ENCODE peak calls at places on chromosomes 13 and 19, in five cellular contexts. K is AG10803, X is gastrocnemius medialis, S is pancreas, Y is thoracic aorta. F is an unnamed sample.

GRCh38 chr19:34662919-34663318 is 14.0 kb downstream of the SCGB2B2 start:
- DNase-seq in X (no peak), K (peak), S (no peak), Y (no peak), F (no peak)

GRCh38 chr13:67416047-67416925 is 186.2 kb upstream of the PCDH9 start:
- DNase-seq in S (no peak), X (no peak), K (peak), Y (no peak), F (no peak)

GRCh38 chr19:29171525-29171924 is 41.4 kb downstream of the UQCRFS1 start:
- DNase-seq in Y (no peak), S (no peak), K (no peak), X (peak), F (no peak)

GRCh38 chr13:33228645-33229445 is 56.7 kb downstream of the STARD13 start:
- DNase-seq in X (no peak), K (peak), S (no peak), Y (no peak), F (no peak)

GRCh38 chr13:30831515-30831914 is 74.6 kb upstream of the MEDAG start:
- DNase-seq in X (no peak), S (no peak), K (no peak), Y (no peak), F (no peak)

GRCh38 chr13:37453246-37453645 is 145.3 kb downstream of the POSTN start:
- DNase-seq in X (no peak), Y (no peak), K (peak), S (no peak), F (no peak)

GRCh38 chr19:14467816-14468215 is 7.3 kb downstream of the PTGER1 start:
- DNase-seq in S (no peak), X (no peak), Y (no peak), K (no peak), F (no peak)

GRCh38 chr19:23901360-23901759 is 13.3 kb upstream of the ZNF726 start:
- DNase-seq in Y (no peak), X (no peak), S (no peak), K (no peak), F (no peak)

GRCh38 chr19:23916991-23917390 is 2.3 kb downstream of the ZNF726 start:
- DNase-seq in K (peak), Y (no peak), X (no peak), S (no peak), F (no peak)

GRCh38 chr19:55690109-55690768 is 15.2 kb downstream of the EPN1 start:
- DNase-seq in X (no peak), K (no peak), S (no peak), Y (no peak), F (no peak)

GRCh38 chr13:26449063-26449848 is 108.2 kb upstream of the WASF3 start:
- DNase-seq in X (no peak), K (peak), S (no peak), Y (no peak), F (no peak)

GRCh38 chr19:50022823-50023222 is 2.3 kb downstream of the VRK3 start:
- DNase-seq in X (no peak), S (no peak), K (no peak), Y (no peak), F (no peak)

GRCh38 chr19:43311706-43312105 is 41.8 kb upstream of the CD177 start:
- DNase-seq in X (no peak), Y (no peak), K (no peak), S (no peak), F (no peak)

GRCh38 chr13:23901365-23901764 is 4.1 kb upstream of the C1QTNF9B start:
- DNase-seq in K (no peak), X (no peak), Y (no peak), S (no peak), F (no peak)

GRCh38 chr19:13756210-13756609 is 8.1 kb upstream of the MRI1 start:
- DNase-seq in K (no peak), S (no peak), Y (no peak), X (no peak), F (no peak)

GRCh38 chr13:42337808-42338600 is 66.1 kb downstream of the AKAP11 start:
- DNase-seq in K (no peak), X (no peak), Y (no peak), S (no peak), F (no peak)

GRCh38 chr13:42330991-42331390 is 59.0 kb downstream of the AKAP11 start:
- DNase-seq in X (no peak), Y (no peak), S (no peak), K (peak), F (no peak)

GRCh38 chr13:42329239-42329638 is 57.3 kb downstream of the AKAP11 start:
- DNase-seq in X (no peak), K (no peak), Y (no peak), S (no peak), F (no peak)

GRCh38 chr13:42334329-42334706 is 62.4 kb downstream of the AKAP11 start:
- DNase-seq in S (no peak), X (no peak), Y (no peak), K (no peak), F (no peak)

DNA sequence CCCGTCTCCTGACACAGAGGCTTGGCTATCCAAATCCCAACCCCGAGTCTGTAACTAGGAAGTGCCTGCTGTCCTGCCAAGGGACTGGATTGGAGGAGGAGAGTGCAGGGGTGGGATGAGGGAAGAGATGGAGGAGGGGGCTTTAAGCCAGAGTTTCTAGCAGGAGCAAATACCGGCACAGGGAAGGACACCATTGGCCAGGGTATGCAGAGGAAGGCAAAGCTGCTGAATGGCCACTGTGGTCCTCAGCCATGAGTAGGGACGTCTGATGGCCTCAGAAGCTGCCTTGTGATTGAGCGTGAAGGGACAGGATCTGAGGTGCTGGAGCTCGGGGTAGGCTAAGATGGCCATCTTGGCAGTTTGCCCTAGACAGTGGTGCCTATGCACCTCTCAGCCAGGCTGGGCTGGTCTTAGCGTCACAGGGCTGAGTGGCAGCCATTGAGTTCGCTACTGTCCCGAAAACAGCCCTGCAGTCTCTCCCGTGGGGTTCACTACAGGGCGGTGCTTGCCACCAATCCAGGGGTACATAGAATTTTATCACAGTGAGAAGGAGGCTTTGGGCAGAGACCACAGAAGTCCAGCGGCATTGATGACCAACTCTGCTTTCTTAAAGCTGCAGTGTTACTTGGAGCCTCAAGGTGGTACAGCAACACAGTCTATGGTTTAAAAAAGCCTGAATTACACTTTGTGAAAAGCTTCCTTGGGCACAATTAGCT is 61.8 kb downstream of the AKAP11 start:
- DNase-seq in Y (no peak), S (no peak), K (peak), X (no peak), F (no peak)
- TF ChIP-seq CTCF in Y (no peak), S (no peak), K (peak), X (no peak), F (no peak)

DNA sequence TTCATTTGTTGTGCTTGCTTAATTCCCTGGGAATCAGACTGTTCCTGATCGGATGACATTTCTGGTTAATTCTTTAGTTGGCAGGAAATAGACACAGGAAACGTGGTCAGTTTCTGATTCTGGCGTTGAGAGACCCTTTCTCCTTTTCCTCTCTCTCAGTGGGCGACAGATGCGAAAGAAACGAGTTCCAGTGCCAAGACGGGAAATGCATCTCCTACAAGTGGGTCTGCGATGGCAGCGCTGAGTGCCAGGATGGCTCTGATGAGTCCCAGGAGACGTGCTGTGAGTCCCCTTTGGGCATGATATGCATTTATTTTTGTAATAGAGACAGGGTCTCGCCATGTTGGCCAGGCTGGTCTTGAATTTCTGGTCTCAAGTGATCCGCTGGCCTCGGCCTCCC is 10.8 kb downstream of the LDLR start:
- DNase-seq in X (no peak), S (no peak), K (no peak), Y (no peak), F (no peak)
- H3K4me3 ChIP-seq in X (no peak), S (no peak), K (no peak), Y (no peak), F (no peak)

DNA sequence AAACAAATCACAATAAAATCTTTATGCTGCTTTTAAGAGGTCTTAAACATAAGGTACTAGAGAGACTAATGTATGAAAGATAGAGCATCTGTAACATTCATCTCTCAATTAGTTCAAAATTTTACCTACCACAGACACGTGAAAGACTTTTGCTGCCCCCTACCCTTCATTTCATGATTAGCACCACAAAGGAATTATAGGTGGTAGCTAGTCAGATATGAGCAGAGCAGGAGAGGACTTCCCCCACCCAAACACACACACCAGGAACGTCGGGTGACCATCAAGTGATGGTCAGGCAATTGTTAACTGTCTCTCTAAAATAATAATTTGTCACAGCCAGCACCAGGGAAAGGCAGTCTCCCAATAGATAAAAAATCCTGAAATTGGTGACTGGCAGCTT is 1531.7 kb upstream of the SPRY2 start:
- DNase-seq in Y (no peak), S (no peak), K (no peak), X (no peak), F (no peak)
- TF ChIP-seq CTCF in Y (no peak), S (peak), K (no peak), X (no peak), F (no peak)

DNA sequence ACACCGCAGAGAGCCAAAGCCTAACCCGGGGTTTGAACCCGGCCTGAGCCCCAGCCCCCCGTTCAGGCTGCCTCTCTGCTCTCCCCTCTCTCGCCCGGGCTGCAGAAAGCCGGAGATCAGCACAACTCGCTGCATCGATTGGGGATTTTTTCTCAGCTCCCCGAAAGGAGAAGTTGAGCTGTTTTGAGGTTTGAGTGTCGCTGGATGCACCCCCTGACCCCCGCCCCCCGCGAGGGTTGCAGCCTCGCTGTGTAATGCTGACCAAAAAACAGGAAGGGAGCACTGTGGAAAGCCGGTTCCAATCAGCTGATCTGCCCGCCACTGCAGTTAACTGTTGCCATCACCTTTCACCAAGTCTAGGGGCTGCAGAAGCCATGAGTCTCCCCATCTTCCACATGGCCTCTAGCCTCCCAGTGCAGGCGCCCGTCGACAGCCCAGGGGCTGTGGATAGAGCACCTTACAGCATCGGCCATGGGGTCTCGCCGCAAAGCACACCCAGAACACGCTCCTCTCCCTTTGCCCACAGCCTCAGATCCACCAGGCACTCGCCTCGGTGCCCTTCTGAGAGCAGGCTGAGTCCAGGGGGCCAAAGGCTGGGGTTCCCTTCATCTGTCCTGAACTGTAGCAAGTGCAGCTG is 34.5 kb downstream of the MYO9B start:
- DNase-seq in Y (no peak), S (peak), X (peak), K (no peak), F (peak)
- H3K4me3 ChIP-seq in Y (no peak), S (no peak), X (no peak), K (no peak), F (no peak)